ENCODE peak calls at places on chromosomes 2 and 18, in ten cellular contexts. J is A549, O is fibroblast of pulmonary artery, A is thoracic aorta, L is HCT116, V is left lung, Y is cardiac muscle cell, K is Peyer's patch, W is body of pancreas, Q is upper lobe of right lung. X is an unnamed sample.

GRCh38 chr2:170817247-170817998 is 736 bp downstream of the GAD1 start:
- DNase-seq in O (peak; percentile 10), A (no peak), L (no peak), K (no peak), Y (no peak), W (no peak), V (no peak), J (peak; percentile 50), Q (no peak), X (no peak)

GRCh38 chr2:217865373-217865772 is 137.4 kb downstream of the TNS1 start:
- DNase-seq in O (no peak), Y (no peak), W (no peak), L (no peak), V (no peak), J (no peak), K (no peak), A (no peak), Q (no peak), X (no peak)

GRCh38 chr2:133599813-133600212 is 31.6 kb upstream of the NCKAP5 start:
- DNase-seq in O (no peak), L (no peak), Q (no peak), K (no peak), A (no peak), W (no peak), V (no peak), Y (no peak), J (no peak), X (no peak)

GRCh38 chr2:26615336-26616031 is 25.7 kb downstream of the CIB4 start:
- DNase-seq in Q (peak; percentile 48), L (peak; percentile 29), Y (no peak), A (no peak), V (no peak), W (no peak), K (no peak), J (peak; percentile 60), O (no peak), X (no peak)

GRCh38 chr18:2529154-2529553 is 42.2 kb downstream of the METTL4 start:
- DNase-seq in L (no peak), O (peak; percentile 61), J (peak; percentile 7), V (no peak), Q (no peak), W (peak; percentile 11), Y (peak; percentile 61), A (no peak), K (no peak), X (no peak)

GRCh38 chr2:129748653-129749052 is 230.8 kb upstream of the RAB6C start:
- DNase-seq in A (no peak), K (no peak), Q (no peak), W (peak; percentile 45), V (no peak), Y (no peak), J (peak; percentile 13), O (no peak), L (peak; percentile 18), X (no peak)

GRCh38 chr18:76005632-76006031 is 489.4 kb downstream of the ZNF516 start:
- DNase-seq in Y (no peak), A (no peak), Q (no peak), J (no peak), V (peak; percentile 61), L (no peak), O (no peak), W (peak; percentile 16), K (no peak), X (no peak)

GRCh38 chr2:162153608-162154224 is 1.7 kb upstream of the GCG start:
- DNase-seq in Y (peak; percentile 64), V (no peak), L (peak; percentile 52), J (peak; percentile 53), A (no peak), O (peak; percentile 65), Q (no peak), K (no peak), W (peak; percentile 61), X (peak; percentile 50)

GRCh38 chr2:143685439-143686078 is 556.3 kb downstream of the ARHGAP15 start:
- DNase-seq in Y (no peak), V (no peak), O (no peak), A (no peak), J (no peak), K (no peak), W (no peak), Q (no peak), L (no peak), X (no peak)

GRCh38 chr2:47201224-47201623 is 46.1 kb upstream of the STPG4 start:
- DNase-seq in J (no peak), V (no peak), L (no peak), K (no peak), Q (no peak), O (peak; percentile 52), A (no peak), W (no peak), Y (peak; percentile 65), X (no peak)

GRCh38 chr2:237277151-237277550 is 136.8 kb downstream of the COL6A3 start:
- DNase-seq in L (no peak), Y (no peak), K (no peak), V (no peak), W (no peak), O (no peak), A (no peak), Q (no peak), J (no peak), X (no peak)

GRCh38 chr2:237270556-237270955 is 143.4 kb downstream of the COL6A3 start:
- DNase-seq in K (no peak), Q (no peak), Y (no peak), L (no peak), A (no peak), O (no peak), V (no peak), J (no peak), W (no peak), X (no peak)

GRCh38 chr2:237269121-237269875 is 144.7 kb downstream of the COL6A3 start:
- DNase-seq in O (no peak), L (no peak), Y (no peak), Q (no peak), J (no peak), A (no peak), W (no peak), V (no peak), K (no peak), X (no peak)

GRCh38 chr2:237268004-237268708 is 145.8 kb downstream of the COL6A3 start:
- DNase-seq in Q (no peak), L (no peak), Y (no peak), K (no peak), O (no peak), V (no peak), A (no peak), J (no peak), W (no peak), X (no peak)

GRCh38 chr2:237271698-237272097 is 142.3 kb downstream of the COL6A3 start:
- DNase-seq in L (no peak), Y (peak; percentile 84), K (no peak), J (no peak), O (peak; percentile 74), W (no peak), Q (no peak), V (no peak), A (no peak), X (no peak)
- TF ChIP-seq CTCF in L (no peak), Y (no peak), K (no peak), J (no peak), O (no peak), W (no peak), Q (no peak), V (no peak), A (no peak), X (no peak)

DNA sequence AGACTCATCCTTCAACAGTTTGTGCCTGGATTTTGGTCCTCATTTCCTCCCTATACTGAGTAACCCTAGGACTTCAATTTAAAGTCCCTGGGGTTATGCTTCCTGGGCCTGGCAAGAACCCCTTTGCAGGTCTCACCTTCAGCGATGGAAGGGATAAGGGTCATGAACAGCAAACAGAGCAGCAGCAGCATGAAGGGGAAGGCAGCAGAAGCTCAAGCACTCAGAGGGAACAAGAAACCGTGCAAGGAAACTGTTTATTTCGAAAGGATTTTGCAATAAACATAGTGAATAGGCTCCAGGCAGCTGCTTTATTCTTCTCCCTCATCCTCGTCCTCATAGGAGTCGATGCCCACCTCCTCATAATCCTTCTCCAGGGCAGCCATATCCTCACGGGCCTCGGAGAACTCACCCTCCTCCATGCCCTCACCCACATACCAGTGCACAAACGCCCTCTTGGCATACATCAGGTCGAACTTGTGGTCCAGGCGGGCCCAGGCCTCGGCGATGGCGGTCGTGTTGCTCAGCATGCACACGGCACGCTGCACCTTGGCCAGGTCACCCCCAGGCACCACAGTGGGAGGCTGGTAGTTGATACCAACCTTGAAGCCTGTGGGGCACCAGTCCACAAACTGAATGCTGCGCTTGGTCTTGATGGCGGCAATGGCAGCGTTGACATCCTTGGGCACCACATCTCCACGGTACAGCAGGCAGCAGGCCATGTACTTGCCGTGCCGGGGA is 2.8 kb upstream of the TUBA4B start:
- DNase-seq in Y (no peak), J (no peak), V (no peak), A (no peak), Q (no peak), K (no peak), L (no peak), W (no peak), O (peak; percentile 27), X (no peak)
- H3K4me3 ChIP-seq in Y (no peak overlapping the region), J (peak overlapping the region; percentile 25), V (peak overlapping the region; percentile 36), A (peak overlapping the region; percentile 59), Q (peak overlapping the region; percentile 36), K (peak overlapping the region; percentile 10), L (no peak overlapping the region), W (no peak overlapping the region), O (no peak overlapping the region), X (peak overlapping the region; percentile 17)

DNA sequence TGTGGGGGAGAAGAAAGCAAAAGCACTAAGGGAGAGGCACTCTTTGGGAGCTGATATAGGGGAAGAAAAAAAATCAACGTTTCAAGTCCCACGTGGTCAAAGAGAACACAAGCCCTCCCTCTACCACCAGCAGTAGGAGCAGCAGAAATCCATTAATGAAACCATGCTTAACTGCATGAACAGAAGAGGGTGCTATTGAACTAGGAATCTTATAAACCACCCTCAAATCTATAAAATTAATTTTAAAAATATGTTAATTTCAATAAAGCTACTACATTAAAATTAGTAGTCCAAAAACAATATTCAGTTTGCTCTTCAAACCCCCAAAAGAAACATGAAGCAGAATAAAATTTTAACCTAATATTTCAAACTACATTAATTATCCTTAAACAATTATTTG is 147.8 kb downstream of the TMEM18 start:
- DNase-seq in L (peak; percentile 74), W (no peak), V (no peak), J (peak; percentile 40), K (no peak), O (peak; percentile 20), Y (peak; percentile 9), Q (no peak), A (no peak), X (no peak)
- TF ChIP-seq CTCF in L (peak; percentile 49), W (peak; percentile 34), V (no peak), J (no peak), K (no peak), O (no peak), Y (no peak), Q (peak; percentile 20), A (no peak), X (no peak)

DNA sequence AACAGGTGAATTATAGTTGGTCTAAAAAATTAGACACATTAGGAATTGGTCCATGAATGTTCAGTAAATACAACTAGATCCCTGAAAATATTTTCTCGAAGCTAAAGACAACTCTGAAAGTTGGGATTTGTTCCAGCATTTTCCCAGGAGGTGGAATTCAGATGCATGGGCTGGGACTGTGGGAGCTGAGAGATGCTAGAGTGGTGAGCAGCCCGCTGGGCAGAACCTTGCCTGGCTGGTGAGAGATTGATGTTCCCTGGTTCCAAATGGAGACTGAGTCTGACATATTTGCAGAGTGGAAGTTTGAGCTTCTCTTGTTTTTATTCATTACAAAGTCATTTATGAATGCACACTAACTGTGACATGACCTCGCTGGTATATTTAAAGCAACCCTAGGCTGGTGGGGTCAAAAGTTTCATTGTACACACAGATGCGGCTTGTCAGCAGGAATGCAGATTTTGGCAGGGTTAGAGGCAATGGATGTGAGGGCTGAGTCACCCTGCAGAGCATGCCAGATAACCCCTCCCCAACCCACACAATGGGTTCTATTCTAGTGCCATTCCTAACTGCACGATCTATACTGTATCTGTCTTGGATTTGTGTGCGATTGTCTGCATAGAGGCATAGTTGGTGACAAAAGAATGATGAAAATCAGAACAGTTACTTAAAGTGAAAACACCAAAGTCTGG is 23.5 kb upstream of the TMEM178A start:
- DNase-seq in K (no peak), Y (peak; percentile 84), A (no peak), V (no peak), W (no peak), O (peak; percentile 82), L (peak; percentile 13), Q (no peak), J (peak; percentile 18), X (peak; percentile 37)
- H3K4me3 ChIP-seq in K (no peak overlapping the region), Y (no peak overlapping the region), A (no peak overlapping the region), V (no peak overlapping the region), W (no peak overlapping the region), O (no peak overlapping the region), L (no peak overlapping the region), Q (no peak overlapping the region), J (no peak overlapping the region), X (no peak overlapping the region)